ENCODE peak calls at places on chromosomes 5 and 9, in ten cellular contexts. One of them, this sample, is unnamed.

GRCh38 chr5:76219636-76220035 is 136.5 kb downstream of the SV2C start:
- DNase-seq in IMR-90: no peak
- DNase-seq in tibial nerve: no peak
- DNase-seq in thyroid gland: no peak
- DNase-seq in HCT116: no peak
- DNase-seq in sigmoid colon: no peak
- DNase-seq in heart left ventricle: no peak
- DNase-seq in lower leg skin: no peak
- DNase-seq in endothelial cell of umbilical vein: no peak
- DNase-seq in transverse colon: no peak
- DNase-seq in this sample: no peak

GRCh38 chr9:35725362-35725761 is 6.6 kb downstream of the TLN1 start:
- DNase-seq in heart left ventricle: no peak
- DNase-seq in sigmoid colon: peak
- DNase-seq in endothelial cell of umbilical vein: no peak
- DNase-seq in HCT116: no peak
- DNase-seq in tibial nerve: no peak
- DNase-seq in IMR-90: no peak
- DNase-seq in lower leg skin: no peak
- DNase-seq in thyroid gland: no peak
- DNase-seq in transverse colon: no peak
- DNase-seq in this sample: no peak

GRCh38 chr5:105767265-105767664 is 1903.5 kb downstream of the EFNA5 start:
- DNase-seq in transverse colon: no peak
- DNase-seq in sigmoid colon: no peak
- DNase-seq in thyroid gland: no peak
- DNase-seq in endothelial cell of umbilical vein: peak
- DNase-seq in lower leg skin: no peak
- DNase-seq in HCT116: no peak
- DNase-seq in IMR-90: no peak
- DNase-seq in tibial nerve: no peak
- DNase-seq in heart left ventricle: no peak
- DNase-seq in this sample: no peak

GRCh38 chr5:150411245-150411979 is 1.3 kb downstream of the CD74 start:
- DNase-seq in endothelial cell of umbilical vein: no peak
- DNase-seq in HCT116: no peak
- DNase-seq in tibial nerve: peak
- DNase-seq in transverse colon: peak
- DNase-seq in IMR-90: peak
- DNase-seq in sigmoid colon: no peak
- DNase-seq in lower leg skin: no peak
- DNase-seq in heart left ventricle: no peak
- DNase-seq in thyroid gland: peak
- DNase-seq in this sample: no peak

GRCh38 chr5:127447822-127448221 is 69.6 kb upstream of the PRRC1 start:
- DNase-seq in lower leg skin: no peak
- DNase-seq in thyroid gland: no peak
- DNase-seq in IMR-90: peak
- DNase-seq in sigmoid colon: no peak
- DNase-seq in transverse colon: no peak
- DNase-seq in endothelial cell of umbilical vein: no peak
- DNase-seq in HCT116: no peak
- DNase-seq in tibial nerve: no peak
- DNase-seq in heart left ventricle: no peak
- DNase-seq in this sample: no peak

GRCh38 chr5:156394642-156395393 is 67.9 kb downstream of the SGCD start:
- DNase-seq in sigmoid colon: no peak
- DNase-seq in transverse colon: no peak
- DNase-seq in heart left ventricle: no peak
- DNase-seq in HCT116: no peak
- DNase-seq in endothelial cell of umbilical vein: no peak
- DNase-seq in tibial nerve: no peak
- DNase-seq in lower leg skin: no peak
- DNase-seq in IMR-90: peak
- DNase-seq in thyroid gland: no peak
- DNase-seq in this sample: no peak

GRCh38 chr5:132962429-132962928 is 955 bp downstream of the AFF4 start:
- DNase-seq in IMR-90: peak
- DNase-seq in transverse colon: peak
- DNase-seq in endothelial cell of umbilical vein: peak
- DNase-seq in tibial nerve: no peak
- DNase-seq in heart left ventricle: no peak
- DNase-seq in HCT116: peak
- DNase-seq in sigmoid colon: no peak
- DNase-seq in lower leg skin: no peak
- DNase-seq in thyroid gland: peak
- DNase-seq in this sample: peak

GRCh38 chr5:34452170-34452828 is 203.8 kb upstream of the RAI14 start:
- DNase-seq in IMR-90: peak
- DNase-seq in HCT116: peak
- DNase-seq in lower leg skin: no peak
- DNase-seq in sigmoid colon: no peak
- DNase-seq in tibial nerve: no peak
- DNase-seq in thyroid gland: no peak
- DNase-seq in endothelial cell of umbilical vein: peak
- DNase-seq in transverse colon: no peak
- DNase-seq in heart left ventricle: no peak
- DNase-seq in this sample: no peak

GRCh38 chr5:116576043-116576713 is 1.6 kb upstream of the SEMA6A start:
- DNase-seq in endothelial cell of umbilical vein: peak
- DNase-seq in transverse colon: peak
- DNase-seq in sigmoid colon: peak
- DNase-seq in IMR-90: peak
- DNase-seq in HCT116: peak
- DNase-seq in thyroid gland: peak
- DNase-seq in tibial nerve: no peak
- DNase-seq in lower leg skin: peak
- DNase-seq in heart left ventricle: peak
- DNase-seq in this sample: peak

GRCh38 chr5:1661311-1661710 is 137.6 kb upstream of the LPCAT1 start:
- DNase-seq in sigmoid colon: peak
- DNase-seq in lower leg skin: peak
- DNase-seq in endothelial cell of umbilical vein: no peak
- DNase-seq in thyroid gland: no peak
- DNase-seq in IMR-90: no peak
- DNase-seq in transverse colon: no peak
- DNase-seq in heart left ventricle: no peak
- DNase-seq in HCT116: no peak
- DNase-seq in tibial nerve: no peak
- DNase-seq in this sample: no peak

GRCh38 chr5:124056326-124057160 is 544.6 kb downstream of the CSNK1G3 start:
- DNase-seq in tibial nerve: no peak
- DNase-seq in transverse colon: no peak
- DNase-seq in endothelial cell of umbilical vein: no peak
- DNase-seq in sigmoid colon: no peak
- DNase-seq in lower leg skin: no peak
- DNase-seq in heart left ventricle: no peak
- DNase-seq in IMR-90: no peak
- DNase-seq in thyroid gland: peak
- DNase-seq in HCT116: no peak
- DNase-seq in this sample: no peak

GRCh38 chr9:134641173-134641985 is at the start of gene COL5A1:
- DNase-seq in endothelial cell of umbilical vein: peak
- DNase-seq in tibial nerve: peak
- DNase-seq in HCT116: no peak
- DNase-seq in heart left ventricle: peak
- DNase-seq in transverse colon: peak
- DNase-seq in lower leg skin: peak
- DNase-seq in IMR-90: peak
- DNase-seq in thyroid gland: peak
- DNase-seq in sigmoid colon: peak
- DNase-seq in this sample: peak
- TF ChIP-seq POLR2A in endothelial cell of umbilical vein: peak
- TF ChIP-seq POLR2A in tibial nerve: peak
- TF ChIP-seq POLR2A in HCT116: no peak
- TF ChIP-seq POLR2A in heart left ventricle: peak
- TF ChIP-seq POLR2A in transverse colon: peak
- TF ChIP-seq POLR2A in lower leg skin: no peak
- TF ChIP-seq POLR2A in IMR-90: peak
- TF ChIP-seq POLR2A in thyroid gland: peak
- TF ChIP-seq POLR2A in sigmoid colon: peak
- TF ChIP-seq POLR2A in this sample: peak

DNA sequence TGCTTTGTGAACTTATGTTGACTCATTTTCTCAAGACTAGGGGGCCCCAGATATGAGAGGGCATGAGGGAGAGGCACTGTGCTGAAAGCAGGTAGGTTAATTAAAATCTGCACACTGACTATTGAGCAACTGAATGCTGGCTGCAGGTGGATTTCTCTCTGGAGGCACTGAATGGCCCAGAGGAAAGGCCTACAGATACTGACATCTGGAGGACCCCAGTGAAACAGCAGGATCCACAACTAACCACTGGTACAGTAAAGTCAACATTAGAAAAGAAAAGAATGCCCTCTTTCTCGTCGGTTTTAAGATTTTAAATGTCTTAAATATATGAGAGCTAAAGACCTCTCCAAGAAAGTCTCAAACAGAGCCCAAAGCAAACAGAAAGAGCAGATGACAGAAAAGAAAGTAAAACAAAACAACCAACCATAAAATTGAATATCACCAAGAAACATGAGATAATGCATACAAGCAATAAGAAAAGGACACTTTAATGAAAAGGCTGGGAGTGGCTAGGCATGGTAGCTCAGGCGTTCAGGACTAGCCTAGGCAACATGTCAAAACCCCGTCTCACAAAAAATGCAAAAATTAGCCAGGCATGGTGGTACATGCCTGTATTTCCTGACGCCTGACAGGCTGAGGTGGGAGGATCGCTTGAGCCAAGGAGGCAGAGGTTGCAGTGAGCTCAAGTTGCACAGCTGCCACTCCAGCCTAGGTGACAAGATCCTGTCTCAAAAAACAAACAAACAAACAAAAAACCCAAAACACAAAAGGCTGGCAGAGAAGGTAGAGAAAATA is 43.3 kb downstream of the PUM3 start:
- DNase-seq in lower leg skin: no peak
- DNase-seq in HCT116: no peak
- DNase-seq in IMR-90: peak
- DNase-seq in transverse colon: no peak
- DNase-seq in tibial nerve: no peak
- DNase-seq in heart left ventricle: no peak
- DNase-seq in thyroid gland: peak
- DNase-seq in endothelial cell of umbilical vein: no peak
- DNase-seq in sigmoid colon: no peak
- DNase-seq in this sample: no peak
- TF ChIP-seq CTCF in lower leg skin: no peak
- TF ChIP-seq CTCF in HCT116: peak
- TF ChIP-seq CTCF in IMR-90: peak
- TF ChIP-seq CTCF in transverse colon: no peak
- TF ChIP-seq CTCF in tibial nerve: no peak
- TF ChIP-seq CTCF in heart left ventricle: peak
- TF ChIP-seq CTCF in thyroid gland: peak
- TF ChIP-seq CTCF in endothelial cell of umbilical vein: peak
- TF ChIP-seq CTCF in sigmoid colon: no peak
- TF ChIP-seq CTCF in this sample: no peak

GRCh38 chr9:124356745-124357390 is 58.4 kb downstream of the PSMB7 start:
- DNase-seq in IMR-90: no peak
- DNase-seq in tibial nerve: no peak
- DNase-seq in sigmoid colon: no peak
- DNase-seq in lower leg skin: peak
- DNase-seq in HCT116: no peak
- DNase-seq in heart left ventricle: no peak
- DNase-seq in transverse colon: no peak
- DNase-seq in endothelial cell of umbilical vein: no peak
- DNase-seq in thyroid gland: no peak
- DNase-seq in this sample: no peak

GRCh38 chr9:124358617-124359016 is 56.6 kb downstream of the PSMB7 start:
- DNase-seq in IMR-90: no peak
- DNase-seq in thyroid gland: no peak
- DNase-seq in transverse colon: no peak
- DNase-seq in sigmoid colon: no peak
- DNase-seq in HCT116: no peak
- DNase-seq in endothelial cell of umbilical vein: no peak
- DNase-seq in lower leg skin: no peak
- DNase-seq in heart left ventricle: no peak
- DNase-seq in tibial nerve: no peak
- DNase-seq in this sample: no peak

GRCh38 chr9:124359426-124359825 is 55.8 kb downstream of the PSMB7 start:
- DNase-seq in HCT116: no peak
- DNase-seq in transverse colon: no peak
- DNase-seq in endothelial cell of umbilical vein: no peak
- DNase-seq in tibial nerve: no peak
- DNase-seq in sigmoid colon: no peak
- DNase-seq in heart left ventricle: no peak
- DNase-seq in thyroid gland: no peak
- DNase-seq in lower leg skin: no peak
- DNase-seq in IMR-90: no peak
- DNase-seq in this sample: no peak

GRCh38 chr9:124355941-124356744 is 59.1 kb downstream of the PSMB7 start:
- DNase-seq in transverse colon: no peak
- DNase-seq in IMR-90: no peak
- DNase-seq in thyroid gland: no peak
- DNase-seq in sigmoid colon: no peak
- DNase-seq in tibial nerve: no peak
- DNase-seq in heart left ventricle: no peak
- DNase-seq in HCT116: no peak
- DNase-seq in endothelial cell of umbilical vein: no peak
- DNase-seq in lower leg skin: no peak
- DNase-seq in this sample: no peak

DNA sequence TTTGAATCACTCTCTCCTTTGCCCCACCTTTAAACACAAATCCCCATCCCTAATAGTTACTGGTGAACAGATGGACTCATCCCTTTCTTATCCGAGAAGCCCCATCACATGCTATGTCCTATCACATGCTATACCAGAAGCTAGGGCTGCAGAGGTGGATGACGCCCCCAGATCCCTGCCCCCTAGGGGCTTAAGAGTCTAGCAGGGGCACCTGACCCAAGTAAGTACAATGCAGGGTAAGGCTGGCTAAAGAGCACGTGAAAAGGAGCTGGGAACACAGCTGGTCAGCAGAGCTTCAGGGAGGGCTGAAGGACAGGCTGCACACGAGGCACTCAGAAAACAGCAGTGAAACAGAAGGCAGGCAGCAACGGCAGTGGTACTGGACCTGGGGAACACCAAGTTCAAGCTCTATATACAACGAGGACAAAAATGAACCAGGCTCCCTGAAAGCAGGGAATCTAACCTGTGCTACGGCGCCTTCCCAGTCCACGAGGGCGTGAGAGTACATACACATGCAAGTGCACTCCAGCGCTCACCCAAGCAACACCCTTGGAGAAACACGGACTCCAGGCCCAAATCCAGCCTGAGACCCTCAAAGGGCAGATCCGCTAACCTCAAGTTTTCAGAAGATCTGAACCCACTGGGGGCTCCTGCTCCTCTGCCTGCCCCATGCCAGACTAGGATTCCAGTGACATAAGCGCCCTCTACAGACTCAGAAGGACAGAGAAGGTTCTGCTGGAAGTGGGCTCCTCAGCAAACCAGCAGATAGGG is 57.5 kb downstream of the PSMB7 start:
- DNase-seq in transverse colon: no peak
- DNase-seq in thyroid gland: peak
- DNase-seq in endothelial cell of umbilical vein: no peak
- DNase-seq in IMR-90: no peak
- DNase-seq in sigmoid colon: no peak
- DNase-seq in HCT116: no peak
- DNase-seq in heart left ventricle: no peak
- DNase-seq in lower leg skin: no peak
- DNase-seq in tibial nerve: no peak
- DNase-seq in this sample: no peak
- TF ChIP-seq POLR2A in transverse colon: no peak
- TF ChIP-seq POLR2A in thyroid gland: no peak
- TF ChIP-seq POLR2A in endothelial cell of umbilical vein: peak
- TF ChIP-seq POLR2A in IMR-90: no peak
- TF ChIP-seq POLR2A in sigmoid colon: no peak
- TF ChIP-seq POLR2A in HCT116: no peak
- TF ChIP-seq POLR2A in heart left ventricle: no peak
- TF ChIP-seq POLR2A in lower leg skin: no peak
- TF ChIP-seq POLR2A in tibial nerve: no peak
- TF ChIP-seq POLR2A in this sample: no peak

GRCh38 chr5:135828793-135829150 is 5.7 kb upstream of the SLC25A48 start:
- DNase-seq in tibial nerve: no peak
- DNase-seq in HCT116: no peak
- DNase-seq in lower leg skin: no peak
- DNase-seq in transverse colon: no peak
- DNase-seq in endothelial cell of umbilical vein: no peak
- DNase-seq in heart left ventricle: no peak
- DNase-seq in thyroid gland: no peak
- DNase-seq in IMR-90: no peak
- DNase-seq in sigmoid colon: no peak
- DNase-seq in this sample: no peak
- TF ChIP-seq CTCF in tibial nerve: no peak
- TF ChIP-seq CTCF in HCT116: no peak
- TF ChIP-seq CTCF in lower leg skin: no peak
- TF ChIP-seq CTCF in transverse colon: no peak
- TF ChIP-seq CTCF in endothelial cell of umbilical vein: no peak
- TF ChIP-seq CTCF in heart left ventricle: no peak
- TF ChIP-seq CTCF in thyroid gland: no peak
- TF ChIP-seq CTCF in IMR-90: no peak
- TF ChIP-seq CTCF in sigmoid colon: no peak
- TF ChIP-seq CTCF in this sample: no peak

This sample was measured in ovary.